ENCODE peak calls at places on chromosomes 13 and 19, in ten cellular contexts. L is psoas muscle, N is fibroblast of pulmonary artery, Y is dorsolateral prefrontal cortex, O is AG09309, K is K562, P is left lung, H is cardiac muscle cell, M is H9, I is endodermal cell. V is an unnamed sample.

GRCh38 chr13:66313408-66313807 is 916.7 kb downstream of the PCDH9 start:
- DNase-seq in O (no peak), Y (no peak), H (no peak), L (no peak), I (no peak), M (no peak), K (no peak), N (peak), P (no peak), V (no peak)

GRCh38 chr13:29567411-29567810 is 28.1 kb downstream of the SLC7A1 start:
- DNase-seq in M (no peak), P (no peak), Y (no peak), O (no peak), K (no peak), I (peak), L (no peak), N (no peak), H (no peak), V (no peak)

GRCh38 chr13:114002771-114003321 is 29.0 kb upstream of the C13orf46 start:
- DNase-seq in I (no peak), O (no peak), Y (no peak), L (peak), P (no peak), N (no peak), M (no peak), K (no peak), H (no peak), V (no peak)

GRCh38 chr19:7417671-7418324 is 69.1 kb downstream of the ARHGEF18 start:
- DNase-seq in N (peak), P (no peak), M (no peak), K (peak), O (no peak), L (no peak), I (no peak), H (no peak), Y (no peak), V (no peak)

GRCh38 chr19:38035515-38036495 is 128.8 kb downstream of the SIPA1L3 start:
- DNase-seq in L (peak), K (no peak), H (no peak), N (peak), Y (no peak), O (no peak), I (no peak), P (no peak), M (no peak), V (no peak)

GRCh38 chr13:97004096-97004876 is 10.0 kb upstream of the OXGR1 start:
- DNase-seq in P (no peak), M (no peak), I (no peak), K (no peak), O (no peak), N (peak), Y (no peak), L (no peak), H (no peak), V (no peak)

GRCh38 chr13:37068962-37069361 is 9.5 kb upstream of the SUPT20H start:
- DNase-seq in L (no peak), H (no peak), O (no peak), N (peak), Y (no peak), M (no peak), K (no peak), P (no peak), I (no peak), V (no peak)

GRCh38 chr19:7104783-7105447 is 35.4 kb downstream of the ZNF557 start:
- DNase-seq in M (no peak), I (no peak), H (no peak), P (peak), L (no peak), N (no peak), Y (no peak), K (no peak), O (no peak), V (no peak)

GRCh38 chr13:51999525-51999924 is 11.7 kb downstream of the ATP7B start:
- DNase-seq in L (peak), O (no peak), I (peak), P (peak), Y (peak), K (no peak), N (no peak), H (no peak), M (no peak), V (no peak)

GRCh38 chr19:17506745-17507144 is 4.7 kb upstream of the PGLS start:
- DNase-seq in N (no peak), L (no peak), P (no peak), O (no peak), I (no peak), Y (no peak), H (no peak), K (no peak), M (no peak), V (no peak)

GRCh38 chr13:50783066-50783465 is 60.4 kb downstream of the DLEU7 start:
- DNase-seq in Y (no peak), K (no peak), N (no peak), H (no peak), M (no peak), L (no peak), I (no peak), P (no peak), O (no peak), V (no peak)

GRCh38 chr19:49528211-49528771 is 488 bp downstream of the RCN3 start:
- DNase-seq in O (peak), H (no peak), Y (no peak), N (peak), I (no peak), M (no peak), L (no peak), K (peak), P (peak), V (no peak)

GRCh38 chr19:13507053-13507611 is 853 bp upstream of the CACNA1A start:
- DNase-seq in K (no peak), H (peak), Y (peak), I (peak), L (no peak), M (peak), P (no peak), O (no peak), N (no peak), V (no peak)

GRCh38 chr13:26621731-26622401 is 64.4 kb downstream of the WASF3 start:
- DNase-seq in Y (no peak), N (no peak), I (no peak), H (peak), L (no peak), P (no peak), M (no peak), O (no peak), K (no peak), V (no peak)

GRCh38 chr13:51645154-51645650 is 60.9 kb downstream of the WDFY2 start:
- DNase-seq in Y (no peak), N (peak), L (no peak), P (no peak), M (no peak), I (no peak), H (no peak), O (peak), K (no peak), V (peak)

GRCh38 chr19:30719189-30719990 is 347.2 kb downstream of the ZNF536 start:
- DNase-seq in I (peak), Y (peak), K (no peak), M (peak), P (peak), N (peak), H (peak), O (no peak), L (peak), V (no peak)

GRCh38 chr19:51691122-51692064 is 1.7 kb upstream of the SPACA6 start:
- DNase-seq in H (peak), K (no peak), P (no peak), O (no peak), N (peak), L (no peak), Y (no peak), I (peak), M (no peak), V (no peak)

GRCh38 chr19:17347361-17347760 is 10.0 kb downstream of the GTPBP3 start:
- DNase-seq in I (no peak), Y (no peak), O (no peak), L (no peak), P (no peak), K (no peak), H (no peak), M (no peak), N (peak), V (no peak)

GRCh38 chr13:46339035-46339666 is 47.9 kb downstream of the RUBCNL start:
- DNase-seq in Y (no peak), O (no peak), K (no peak), H (no peak), N (peak), I (no peak), P (peak), L (no peak), M (no peak), V (no peak)

GRCh38 chr19:31271569-31271911 is 77.7 kb downstream of the TSHZ3 start:
- DNase-seq in M (no peak), I (no peak), P (no peak), O (no peak), K (no peak), N (no peak), L (no peak), Y (no peak), H (no peak), V (no peak)

GRCh38 chr19:3656073-3656746 is 29.6 kb upstream of the CACTIN start:
- DNase-seq in P (no peak), O (no peak), H (no peak), M (no peak), I (no peak), L (no peak), Y (no peak), K (no peak), N (no peak), V (no peak)

GRCh38 chr13:33204130-33204927 is 81.2 kb downstream of the STARD13 start:
- DNase-seq in P (no peak), N (peak), O (peak), I (no peak), L (peak), Y (no peak), M (no peak), K (no peak), H (no peak), V (no peak)

GRCh38 chr13:35947315-35947714 is 183.9 kb downstream of the DCLK1 start:
- DNase-seq in Y (no peak), N (no peak), O (no peak), L (no peak), M (no peak), H (no peak), I (no peak), P (no peak), K (no peak), V (no peak)

GRCh38 chr19:2883686-2884439 is 16.7 kb downstream of the ZNF556 start:
- DNase-seq in K (no peak), I (no peak), Y (no peak), P (no peak), L (no peak), O (no peak), N (no peak), M (no peak), H (no peak), V (no peak)

GRCh38 chr19:51602189-51602854 is 27.9 kb downstream of the SIGLEC5 start:
- DNase-seq in L (no peak), P (no peak), K (no peak), N (no peak), Y (no peak), I (no peak), H (no peak), M (no peak), O (no peak), V (no peak)

GRCh38 chr19:3250675-3251074 is 26.2 kb downstream of the CELF5 start:
- DNase-seq in O (no peak), M (no peak), K (peak), Y (no peak), N (peak), I (peak), P (no peak), H (no peak), L (no peak), V (peak)

GRCh38 chr13:110942248-110942981 is 27.5 kb upstream of the ANKRD10 start:
- DNase-seq in M (no peak), N (peak), L (no peak), I (no peak), Y (no peak), P (no peak), O (no peak), H (no peak), K (no peak), V (no peak)

GRCh38 chr13:112638919-112639318 is 50.9 kb upstream of the ATP11A start:
- DNase-seq in I (peak), P (no peak), L (no peak), K (no peak), Y (no peak), O (no peak), M (no peak), H (no peak), N (no peak), V (no peak)

GRCh38 chr13:49082653-49083536 is 107.2 kb downstream of the FNDC3A start:
- DNase-seq in L (no peak), N (peak), K (no peak), H (no peak), P (no peak), Y (no peak), M (no peak), I (no peak), O (peak), V (no peak)

GRCh38 chr13:62357887-62358645 is 942.4 kb upstream of the PCDH20 start:
- DNase-seq in K (no peak), I (peak), N (peak), Y (no peak), M (peak), L (no peak), O (no peak), H (peak), P (no peak), V (no peak)

GRCh38 chr13:28027607-28028364 is 39.3 kb upstream of the URAD start:
- DNase-seq in P (no peak), O (no peak), K (no peak), L (no peak), M (no peak), Y (no peak), N (no peak), H (no peak), I (no peak), V (no peak)

GRCh38 chr13:44050450-44051063 is 170.9 kb downstream of the LACC1 start:
- DNase-seq in K (no peak), O (no peak), H (peak), P (no peak), Y (no peak), I (no peak), N (peak), M (no peak), L (no peak), V (no peak)

GRCh38 chr19:570315-570714 is 2.1 kb upstream of the BSG start:
- DNase-seq in N (no peak), O (no peak), L (no peak), H (no peak), P (no peak), M (peak), I (peak), K (peak), Y (no peak), V (no peak)

GRCh38 chr13:49040872-49041271 is 65.2 kb downstream of the FNDC3A start:
- DNase-seq in I (no peak), P (no peak), N (no peak), Y (no peak), M (no peak), H (no peak), L (no peak), K (no peak), O (no peak), V (no peak)

GRCh38 chr13:38415233-38415632 is 65.6 kb downstream of the UFM1 start:
- DNase-seq in M (no peak), O (no peak), L (no peak), I (no peak), P (no peak), N (no peak), K (no peak), Y (no peak), H (peak), V (no peak)

GRCh38 chr13:47829684-47830083 is 171.4 kb downstream of the SUCLA2 start:
- DNase-seq in O (no peak), K (no peak), Y (no peak), M (no peak), N (peak), P (no peak), L (no peak), I (no peak), H (no peak), V (no peak)

GRCh38 chr13:51714663-51715168 is 89.2 kb downstream of the DHRS12 start:
- DNase-seq in N (peak), L (no peak), O (no peak), K (no peak), H (no peak), P (no peak), M (no peak), Y (no peak), I (no peak), V (no peak)

GRCh38 chr13:110714798-110715394 is 1.4 kb downstream of the ING1 start:
- DNase-seq in Y (peak), N (peak), H (peak), I (peak), O (no peak), K (no peak), L (peak), P (peak), M (peak), V (peak)

GRCh38 chr19:21260164-21260847 is 68.9 kb downstream of the ZNF708 start:
- DNase-seq in Y (no peak), L (no peak), M (no peak), K (no peak), H (no peak), P (no peak), I (no peak), O (no peak), N (no peak), V (no peak)

GRCh38 chr19:21256722-21257121 is 72.5 kb downstream of the ZNF708 start:
- DNase-seq in N (peak), Y (no peak), L (no peak), P (no peak), K (peak), H (peak), O (no peak), I (peak), M (no peak), V (no peak)
- TF ChIP-seq CTCF in N (peak), Y (no peak), L (no peak), P (no peak), K (peak), H (peak), O (peak), I (peak), M (peak), V (no peak)

GRCh38 chr19:40216013-40216776 is 2.0 kb downstream of the TTC9B start:
- DNase-seq in N (no peak), L (no peak), Y (no peak), P (no peak), I (no peak), O (no peak), M (no peak), K (no peak), H (no peak), V (no peak)

GRCh38 chr19:40216777-40217026 is 1.5 kb downstream of the TTC9B start:
- DNase-seq in O (no peak), K (no peak), I (no peak), H (no peak), L (no peak), N (no peak), M (no peak), Y (no peak), P (no peak), V (no peak)

GRCh38 chr19:40219721-40220276 is 1.6 kb upstream of the TTC9B start:
- DNase-seq in O (no peak), N (peak), I (no peak), H (no peak), L (no peak), M (no peak), Y (no peak), P (no peak), K (no peak), V (no peak)

GRCh38 chr19:40217027-40217810 is 965 bp downstream of the TTC9B start:
- DNase-seq in M (peak), H (peak), I (peak), L (peak), N (no peak), Y (no peak), O (no peak), K (peak), P (peak), V (no peak)

GRCh38 chr19:40217921-40218890 is at the start of gene TTC9B:
- DNase-seq in L (no peak), P (no peak), H (peak), O (no peak), M (peak), I (peak), Y (peak), K (peak), N (no peak), V (peak)
- TF ChIP-seq CTCF in L (no peak), P (no peak), H (no peak), O (no peak), M (peak), I (no peak), Y (peak), K (no peak), N (no peak), V (no peak)

DNA sequence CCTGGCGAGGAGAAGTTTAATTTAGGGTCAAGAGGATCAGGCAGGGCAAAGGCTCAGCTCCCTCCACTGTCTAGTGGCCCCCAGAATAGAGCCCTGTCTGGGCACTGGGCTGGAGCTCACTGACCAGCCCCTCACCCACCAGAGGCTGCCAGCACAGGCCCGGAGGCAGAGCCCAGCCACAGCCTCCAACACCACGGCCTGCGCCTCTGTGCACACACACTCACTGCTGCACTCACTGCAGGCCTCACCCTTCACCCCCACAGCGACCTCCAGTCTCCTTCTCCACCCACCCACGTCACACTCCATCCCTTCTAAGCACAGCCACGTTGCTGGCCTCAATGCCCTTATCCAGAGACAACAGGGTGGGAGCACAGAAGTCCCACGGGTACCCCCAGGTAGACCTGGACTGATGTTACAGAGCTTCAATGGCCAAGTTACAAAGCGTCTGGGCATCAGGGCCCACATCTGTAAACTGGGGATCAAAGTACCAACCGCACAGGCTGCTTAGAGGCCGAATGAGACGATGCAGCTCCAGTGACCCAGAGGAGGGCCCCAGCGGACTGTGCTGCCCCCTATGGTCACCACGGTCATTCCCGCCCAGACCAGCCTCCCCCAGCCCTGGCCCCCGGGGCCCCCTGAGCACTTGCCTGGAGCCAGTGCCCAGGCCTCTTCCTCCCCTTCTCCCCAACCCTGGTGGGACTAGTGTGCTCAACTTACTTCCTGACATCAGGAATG is 4.5 kb upstream of the PRKD2 start:
- DNase-seq in L (no peak), M (peak), P (no peak), K (peak), H (no peak), I (peak), Y (no peak), N (no peak), O (no peak), V (no peak)
- TF ChIP-seq CTCF in L (no peak), M (peak), P (no peak), K (peak), H (no peak), I (peak), Y (no peak), N (no peak), O (peak), V (no peak)

GRCh38 chr13:25232937-25233515 is 54.3 kb downstream of the MTMR6 start:
- DNase-seq in O (peak), I (no peak), P (no peak), Y (no peak), M (no peak), L (no peak), K (peak), H (peak), N (peak), V (no peak)
- TF ChIP-seq CTCF in O (peak), I (peak), P (peak), Y (peak), M (peak), L (peak), K (peak), H (peak), N (peak), V (peak)

V was measured in natural killer cell.